ENCODE peak calls at places on chromosomes 12 and 14, in nine cellular contexts. L, O, V, A, Q, K, Y, T and J are unnamed samples.

GRCh38 chr12:23495472-23495871 is 454.0 kb downstream of the SOX5 start:
- DNase-seq in L (no peak), O (no peak), V (no peak), A (no peak), Q (no peak), K (no peak), Y (no peak), T (no peak), J (no peak)

GRCh38 chr14:37595809-37596595 is 573 bp downstream of the TTC6 start:
- DNase-seq in L (no peak), O (peak), V (no peak), A (no peak), Q (peak), K (no peak), Y (peak), T (peak), J (no peak)

GRCh38 chr14:32189806-32190205 is 12.0 kb upstream of the RNU6-7 start:
- DNase-seq in L (no peak), O (no peak), V (no peak), A (no peak), Q (no peak), K (no peak), Y (no peak), T (no peak), J (no peak)

GRCh38 chr12:25054783-25055144 is 105.9 kb upstream of the BCAT1 start:
- DNase-seq in L (no peak), O (no peak), V (no peak), A (no peak), Q (no peak), K (no peak), Y (peak), T (peak), J (no peak)

GRCh38 chr12:105967038-105967776 is 171.5 kb downstream of the NUAK1 start:
- DNase-seq in L (no peak), O (no peak), V (no peak), A (no peak), Q (no peak), K (no peak), Y (no peak), T (peak), J (no peak)

GRCh38 chr12:108129017-108129812 is at the start of gene WSCD2:
- DNase-seq in L (peak), O (peak), V (peak), A (no peak), Q (no peak), K (peak), Y (peak), T (no peak), J (no peak)

GRCh38 chr12:131912526-131913274 is 16.4 kb upstream of the PUS1 start:
- DNase-seq in L (peak), O (peak), V (peak), A (peak), Q (no peak), K (peak), Y (peak), T (peak), J (peak)

GRCh38 chr12:13431041-13431440 is 234.5 kb downstream of the EMP1 start:
- DNase-seq in L (no peak), O (no peak), V (no peak), A (no peak), Q (no peak), K (no peak), Y (no peak), T (no peak), J (no peak)

GRCh38 chr14:77707355-77707723 is 484 bp downstream of the ALKBH1 start:
- DNase-seq in L (no peak), O (no peak), V (peak), A (peak), Q (no peak), K (peak), Y (peak), T (peak), J (no peak)

GRCh38 chr14:95758331-95758730 is 44.4 kb upstream of the TCL1A start:
- DNase-seq in L (no peak), O (no peak), V (no peak), A (no peak), Q (no peak), K (no peak), Y (no peak), T (no peak), J (no peak)

GRCh38 chr12:121579981-121580868 is 598 bp downstream of the KDM2B start:
- DNase-seq in L (peak), O (peak), V (peak), A (no peak), Q (peak), K (peak), Y (peak), T (peak), J (peak)
- TF ChIP-seq POLR2A in L (no peak), O (no peak), V (no peak), A (no peak), Q (no peak), K (no peak), Y (peak), T (no peak), J (peak)

GRCh38 chr12:91349451-91349850 is 166.8 kb upstream of the DCN start:
- DNase-seq in L (no peak), O (no peak), V (no peak), A (no peak), Q (no peak), K (no peak), Y (no peak), T (peak), J (no peak)
- TF ChIP-seq POLR2A in L (no peak), O (no peak), V (no peak), A (no peak), Q (no peak), K (no peak), Y (no peak), T (no peak), J (no peak)

GRCh38 chr14:50831704-50832130 is 755 bp upstream of the NIN start:
- DNase-seq in L (no peak), O (no peak), V (no peak), A (no peak), Q (no peak), K (no peak), Y (peak), T (no peak), J (no peak)

GRCh38 chr14:50832935-50833607 is 2.1 kb upstream of the NIN start:
- DNase-seq in L (no peak), O (peak), V (no peak), A (no peak), Q (no peak), K (no peak), Y (no peak), T (peak), J (no peak)

GRCh38 chr14:50829472-50830043 is 1.4 kb downstream of the NIN start:
- DNase-seq in L (no peak), O (no peak), V (no peak), A (no peak), Q (no peak), K (no peak), Y (no peak), T (no peak), J (no peak)

GRCh38 chr14:50830044-50830931 is 674 bp downstream of the NIN start:
- DNase-seq in L (peak), O (peak), V (peak), A (peak), Q (peak), K (peak), Y (peak), T (peak), J (peak)

GRCh38 chr14:50830932-50831703 is at the start of gene NIN:
- DNase-seq in L (peak), O (peak), V (peak), A (peak), Q (peak), K (peak), Y (peak), T (peak), J (peak)
- TF ChIP-seq POLR2A in L (no peak), O (no peak), V (peak), A (peak), Q (no peak), K (no peak), Y (peak), T (no peak), J (peak)

GRCh38 chr12:46359667-46360280 is 12.8 kb downstream of the SLC38A2 start:
- DNase-seq in L (no peak), O (no peak), V (no peak), A (no peak), Q (no peak), K (no peak), Y (no peak), T (no peak), J (no peak)

GRCh38 chr12:46360370-46360769 is 12.2 kb downstream of the SLC38A2 start:
- DNase-seq in L (no peak), O (no peak), V (no peak), A (no peak), Q (no peak), K (no peak), Y (no peak), T (no peak), J (no peak)

GRCh38 chr12:46357438-46358324 is 14.9 kb downstream of the SLC38A2 start:
- DNase-seq in L (no peak), O (no peak), V (no peak), A (no peak), Q (no peak), K (no peak), Y (peak), T (peak), J (no peak)

GRCh38 chr12:46358325-46358700 is 14.3 kb downstream of the SLC38A2 start:
- DNase-seq in L (no peak), O (no peak), V (no peak), A (no peak), Q (no peak), K (no peak), Y (no peak), T (no peak), J (no peak)

GRCh38 chr12:46358791-46359666 is 13.5 kb downstream of the SLC38A2 start:
- DNase-seq in L (no peak), O (no peak), V (no peak), A (no peak), Q (no peak), K (no peak), Y (no peak), T (no peak), J (no peak)
- TF ChIP-seq POLR2A in L (no peak), O (no peak), V (no peak), A (peak), Q (no peak), K (no peak), Y (peak), T (no peak), J (no peak)

GRCh38 chr12:58917699-58918334 is 2.5 kb downstream of the LRIG3 start:
- DNase-seq in L (no peak), O (no peak), V (no peak), A (no peak), Q (no peak), K (no peak), Y (no peak), T (no peak), J (no peak)

GRCh38 chr12:58919271-58920101 is 818 bp downstream of the LRIG3 start:
- DNase-seq in L (peak), O (no peak), V (no peak), A (peak), Q (peak), K (peak), Y (peak), T (peak), J (peak)

GRCh38 chr12:58920956-58921861 is 905 bp upstream of the LRIG3 start:
- DNase-seq in L (no peak), O (no peak), V (no peak), A (no peak), Q (no peak), K (no peak), Y (no peak), T (no peak), J (no peak)

GRCh38 chr12:58918475-58918874 is 1.8 kb downstream of the LRIG3 start:
- DNase-seq in L (no peak), O (no peak), V (no peak), A (no peak), Q (no peak), K (no peak), Y (no peak), T (peak), J (no peak)

GRCh38 chr12:58920102-58920955 is at the start of gene LRIG3:
- DNase-seq in L (peak), O (peak), V (peak), A (peak), Q (peak), K (peak), Y (peak), T (peak), J (peak)
- TF ChIP-seq POLR2A in L (peak), O (no peak), V (no peak), A (no peak), Q (no peak), K (peak), Y (no peak), T (no peak), J (peak)

DNA sequence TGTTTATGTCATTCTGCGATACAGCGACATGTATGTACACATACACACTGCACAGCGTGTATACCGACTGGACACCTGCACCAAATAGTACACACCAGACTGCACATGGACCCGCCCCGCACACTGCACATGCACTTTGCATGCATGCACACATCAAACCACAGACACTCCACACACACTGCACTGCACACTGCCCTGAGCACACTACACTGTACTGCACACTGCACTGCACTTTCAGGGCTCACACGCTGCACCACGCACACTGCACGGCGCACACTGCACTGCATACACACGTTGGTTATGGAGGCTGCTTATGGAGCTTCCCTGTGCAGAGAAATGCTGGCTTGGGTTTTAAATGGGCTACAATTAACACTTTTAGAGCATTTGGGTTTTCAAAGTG is 1.6 kb downstream of the PAPLN start:
- DNase-seq in L (peak), O (no peak), V (no peak), A (no peak), Q (no peak), K (no peak), Y (no peak), T (no peak), J (peak)
- TF ChIP-seq POLR2A in L (no peak), O (no peak), V (no peak), A (no peak), Q (no peak), K (no peak), Y (no peak), T (no peak), J (no peak)

GRCh38 chr14:102363182-102363952 is 626 bp downstream of the TECPR2 start:
- DNase-seq in L (peak), O (peak), V (peak), A (peak), Q (no peak), K (peak), Y (peak), T (peak), J (peak)
- TF ChIP-seq POLR2A in L (no peak), O (no peak), V (peak), A (no peak), Q (no peak), K (no peak), Y (no peak), T (no peak), J (no peak)

GRCh38 chr12:123150804-123151678 is at the start of gene PITPNM2:
- DNase-seq in L (peak), O (peak), V (peak), A (peak), Q (peak), K (no peak), Y (peak), T (peak), J (peak)
- TF ChIP-seq POLR2A in L (no peak), O (no peak), V (peak), A (no peak), Q (no peak), K (no peak), Y (no peak), T (no peak), J (peak)

GRCh38 chr14:64501326-64502171 is 2.1 kb downstream of the ZBTB25 start:
- DNase-seq in L (peak), O (peak), V (peak), A (no peak), Q (no peak), K (peak), Y (no peak), T (peak), J (peak)
- TF ChIP-seq POLR2A in L (no peak), O (no peak), V (no peak), A (no peak), Q (peak), K (no peak), Y (no peak), T (no peak), J (no peak)

DNA sequence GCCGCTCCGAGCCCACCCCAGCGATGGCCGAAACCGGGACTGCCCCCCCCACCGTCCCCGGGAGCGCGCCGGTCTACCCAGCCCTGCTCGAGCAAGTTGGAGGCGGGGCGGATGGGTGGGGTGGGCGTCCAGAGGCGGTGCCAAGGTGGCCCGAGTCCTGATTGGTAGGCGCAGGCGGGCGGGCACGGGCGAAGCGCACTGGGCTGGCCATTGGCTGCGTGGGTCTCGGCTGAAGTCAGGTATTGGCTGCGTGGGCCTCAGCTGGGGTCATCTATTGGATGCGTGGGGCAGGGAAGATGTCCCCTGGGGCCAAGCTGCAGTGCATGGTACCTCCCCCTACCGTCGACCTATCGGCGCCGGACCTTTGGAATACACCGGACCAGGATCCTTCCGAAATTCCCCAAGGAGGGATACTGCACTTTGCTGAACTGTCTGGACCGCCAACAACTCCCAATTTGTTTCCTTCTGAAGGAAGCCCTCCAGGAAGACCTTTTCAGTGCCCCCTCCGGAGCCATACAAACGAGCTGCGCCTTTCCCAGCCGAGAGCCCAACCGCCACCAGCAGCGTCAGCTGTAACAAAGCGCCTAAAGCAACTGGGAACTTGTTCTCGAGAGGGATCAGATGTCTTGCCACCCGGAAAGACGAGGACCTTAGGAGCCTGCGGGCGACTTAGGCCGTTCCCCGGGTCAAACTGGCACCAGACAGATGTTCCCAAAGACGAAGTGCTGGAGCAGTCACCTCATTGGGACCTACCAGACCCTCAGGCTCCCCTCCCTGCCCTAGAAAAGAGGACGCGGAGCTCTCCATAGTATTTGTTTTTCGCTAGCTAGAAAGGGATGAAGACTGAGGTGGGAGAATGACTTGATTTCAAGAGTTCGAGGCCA is at the start of gene HOMEZ:
- DNase-seq in L (peak), O (peak), V (peak), A (peak), Q (peak), K (peak), Y (peak), T (peak), J (peak)
- TF ChIP-seq POLR2A in L (peak), O (peak), V (peak), A (peak), Q (peak), K (peak), Y (peak), T (peak), J (peak)